ENCODE peak calls at places on chromosomes 5 and 9, in six cellular contexts. W is NCI-H460; S is stimulated activated CD4-positive, alpha-beta T cell treated with anti-CD3 and anti-CD28 coated beads, Interleukin-15, amount 100 ng/mL, for 24 hours; Q is kidney glomerular epithelial cell; X is head of caudate nucleus; M is iris pigment epithelial cell. K is an unnamed sample.

GRCh38 chr5:17077447-17078233 is 139.8 kb upstream of the BASP1 start:
- DNase-seq in X (no peak), W (no peak), Q (no peak), M (no peak), S (no peak), K (no peak)

GRCh38 chr5:59103303-59103702 is 520.4 kb downstream of the RAB3C start:
- DNase-seq in M (no peak), X (no peak), Q (no peak), S (no peak), W (no peak), K (no peak)

GRCh38 chr5:153276151-153276550 is 214.3 kb upstream of the GRIA1 start:
- DNase-seq in W (peak; percentile 12), Q (peak; percentile 31), X (no peak), S (peak; percentile 11), M (peak; percentile 15), K (peak; percentile 5)

GRCh38 chr5:133969654-133970324 is 1.4 kb upstream of the C5orf15 start:
- DNase-seq in X (no peak), M (peak; percentile 68), S (no peak), W (no peak), Q (peak; percentile 79), K (no peak)

GRCh38 chr5:111134080-111134479 is 41.9 kb downstream of the WDR36 start:
- DNase-seq in Q (no peak), X (no peak), S (no peak), W (no peak), M (peak; percentile 78), K (no peak)

GRCh38 chr9:105360344-105360743 is 87.5 kb upstream of the FSD1L start:
- DNase-seq in M (no peak), X (no peak), S (no peak), W (no peak), Q (no peak), K (no peak)

GRCh38 chr9:135862781-135863180 is 44.6 kb downstream of the CAMSAP1 start:
- DNase-seq in S (no peak), Q (no peak), M (no peak), X (no peak), W (no peak), K (no peak)

GRCh38 chr5:173495225-173495904 is 121.1 kb downstream of the BOD1 start:
- DNase-seq in S (no peak), X (peak; percentile 28), Q (no peak), W (no peak), M (no peak), K (peak; percentile 27)

GRCh38 chr9:128552744-128553221 is 396 bp downstream of the SPTAN1 start:
- DNase-seq in W (no peak), Q (no peak), S (peak; percentile 71), M (peak; percentile 39), X (peak; percentile 69), K (peak; percentile 36)

GRCh38 chr5:18305288-18305899 is 671.1 kb downstream of the TAF11L14 start:
- DNase-seq in Q (peak; percentile 8), W (peak; percentile 39), S (peak; percentile 2), X (peak; percentile 39), M (peak; percentile 52), K (peak; percentile 31)

GRCh38 chr9:92122061-92122460 is 6.8 kb upstream of the SPTLC1 start:
- DNase-seq in S (no peak), X (no peak), W (no peak), Q (no peak), M (no peak), K (no peak)

GRCh38 chr9:92517046-92517445 is 18.7 kb downstream of the ECM2 start:
- DNase-seq in M (no peak), Q (no peak), X (no peak), W (no peak), S (no peak), K (no peak)

GRCh38 chr5:120504057-120504456 is 40.0 kb downstream of the PRR16 start:
- DNase-seq in M (no peak), Q (no peak), S (no peak), X (no peak), W (no peak), K (no peak)

GRCh38 chr9:132927704-132928103 is 16.7 kb downstream of the TSC1 start:
- DNase-seq in W (no peak), S (no peak), X (no peak), M (no peak), Q (no peak), K (no peak)

GRCh38 chr9:115121140-115121710 is 3.3 kb upstream of the TNC start:
- DNase-seq in X (no peak), S (no peak), W (no peak), M (peak; percentile 65), Q (peak; percentile 93), K (no peak)

GRCh38 chr9:133733074-133733408 is 5.1 kb downstream of the SARDH start:
- DNase-seq in Q (no peak), W (no peak), M (no peak), S (no peak), X (peak; percentile 2), K (no peak)

GRCh38 chr9:86795861-86796497 is 151.3 kb downstream of the GAS1 start:
- DNase-seq in M (peak; percentile 72), W (no peak), X (no peak), Q (no peak), S (no peak), K (no peak)

GRCh38 chr5:136200130-136200529 is 7.2 kb upstream of the SMIM32 start:
- DNase-seq in W (no peak), S (no peak), X (no peak), M (no peak), Q (no peak), K (no peak)

GRCh38 chr5:43197535-43197934 is 5.5 kb downstream of the NIM1K start:
- DNase-seq in S (no peak), X (no peak), Q (no peak), W (no peak), M (no peak), K (no peak)

GRCh38 chr9:93093449-93094293 is 2.3 kb upstream of the CARD19 start:
- DNase-seq in M (no peak), Q (no peak), S (peak; percentile 41), X (no peak), W (no peak), K (no peak)

GRCh38 chr5:38370341-38371100 is 112.2 kb downstream of the EGFLAM start:
- DNase-seq in S (no peak), M (no peak), X (no peak), W (no peak), Q (no peak), K (no peak)

GRCh38 chr9:77899679-77900354 is 131.8 kb downstream of the GNAQ start:
- DNase-seq in Q (peak; percentile 42), S (no peak), X (no peak), W (no peak), M (peak; percentile 92), K (no peak)

GRCh38 chr9:68714416-68715180 is 9.6 kb downstream of the PIP5K1B start:
- DNase-seq in W (no peak), S (no peak), M (no peak), X (no peak), Q (no peak), K (no peak)

GRCh38 chr9:137307255-137308101 is 5.4 kb upstream of the NRARP start:
- DNase-seq in M (no peak), Q (no peak), S (no peak), W (no peak), X (no peak), K (no peak)

GRCh38 chr5:75236322-75237316 is at the start of gene ANKRD31:
- DNase-seq in S (peak; percentile 90), M (peak; percentile 78), W (peak; percentile 78), Q (peak; percentile 77), X (peak; percentile 89), K (peak; percentile 88)

GRCh38 chr5:14109041-14109747 is 33.9 kb upstream of the TRIO start:
- DNase-seq in M (peak; percentile 47), W (peak; percentile 94), Q (no peak), X (no peak), S (peak; percentile 57), K (no peak)

K was measured in midbrain.